ENCODE peak calls at places on chromosomes 3 and 15, in five cellular contexts. G, B, V, W and N are unnamed samples.

GRCh38 chr15:67382723-67383122 is 128.1 kb downstream of the IQCH start:
- DNase-seq in B (no peak), G (no peak), V (no peak), W (no peak), N (no peak)

GRCh38 chr3:100288288-100288894 is 27.6 kb downstream of the TBC1D23 start:
- DNase-seq in B (no peak), G (no peak), W (no peak), V (no peak), N (no peak)

GRCh38 chr3:31634485-31634884 is 101.8 kb downstream of the STT3B start:
- DNase-seq in B (no peak), G (no peak), V (peak; percentile 44), W (no peak), N (peak; percentile 81)

GRCh38 chr15:70826634-70827033 is 27.3 kb downstream of the LARP6 start:
- DNase-seq in B (no peak), W (no peak), G (no peak), V (peak; percentile 61), N (peak; percentile 78)

GRCh38 chr3:75294124-75294523 is 370.0 kb upstream of the FRG2C start:
- DNase-seq in W (peak; percentile 33), G (peak; percentile 57), V (peak; percentile 8), B (no peak), N (no peak)

GRCh38 chr3:38805765-38806386 is 10.1 kb downstream of the SCN10A start:
- DNase-seq in V (peak; percentile 60), B (no peak), G (peak; percentile 93), W (peak; percentile 84), N (no peak)

GRCh38 chr3:14425574-14426304 is 23.3 kb downstream of the SLC6A6 start:
- DNase-seq in V (no peak), W (no peak), B (peak; percentile 85), G (no peak), N (no peak)

GRCh38 chr3:56135941-56136340 is 332.3 kb downstream of the ERC2 start:
- DNase-seq in V (peak; percentile 75), G (no peak), W (no peak), B (no peak), N (no peak)

GRCh38 chr3:40912461-40912860 is 286.8 kb upstream of the CTNNB1 start:
- DNase-seq in G (no peak), V (no peak), B (no peak), W (no peak), N (no peak)

GRCh38 chr15:45442497-45443135 is 64.3 kb upstream of the GATM start:
- DNase-seq in B (no peak), V (peak; percentile 81), W (no peak), G (no peak), N (no peak)

GRCh38 chr3:153624310-153625030 is 462.4 kb downstream of the RAP2B start:
- DNase-seq in G (no peak), W (peak; percentile 26), V (no peak), B (no peak), N (no peak)

GRCh38 chr3:125431391-125431790 is 56.3 kb upstream of the ZNF148 start:
- DNase-seq in V (peak; percentile 32), B (no peak), W (no peak), G (no peak), N (no peak)

GRCh38 chr3:139514741-139515140 is 24.8 kb downstream of the RBP1 start:
- DNase-seq in W (no peak), B (no peak), G (no peak), V (no peak), N (no peak)

GRCh38 chr3:33401781-33402180 is 38.4 kb downstream of the UBP1 start:
- DNase-seq in B (no peak), G (no peak), W (no peak), V (peak; percentile 58), N (no peak)

GRCh38 chr3:124424396-124424795 is 305.9 kb upstream of the UMPS start:
- DNase-seq in B (no peak), W (no peak), G (no peak), V (no peak), N (no peak)

GRCh38 chr3:17742837-17743659 is 617 bp upstream of the TBC1D5 start:
- DNase-seq in W (no peak), G (no peak), B (no peak), V (no peak), N (peak; percentile 93)

GRCh38 chr3:8622873-8623725 is 21.5 kb downstream of the SSUH2 start:
- DNase-seq in W (peak; percentile 51), G (peak; percentile 88), V (peak; percentile 35), B (no peak), N (no peak)

GRCh38 chr15:57925650-57926049 is 139.9 kb downstream of the ALDH1A2 start:
- DNase-seq in W (no peak), V (no peak), B (no peak), G (no peak), N (no peak)

GRCh38 chr15:57924536-57924935 is 141.0 kb downstream of the ALDH1A2 start:
- DNase-seq in V (no peak), W (no peak), G (no peak), B (no peak), N (no peak)

GRCh38 chr15:57922780-57923179 is 142.7 kb downstream of the ALDH1A2 start:
- DNase-seq in B (peak; percentile 83), G (peak; percentile 76), W (no peak), V (no peak), N (no peak)

GRCh38 chr15:57923311-57923710 is 142.2 kb downstream of the ALDH1A2 start:
- DNase-seq in B (no peak), V (no peak), G (no peak), W (no peak), N (no peak)

DNA sequence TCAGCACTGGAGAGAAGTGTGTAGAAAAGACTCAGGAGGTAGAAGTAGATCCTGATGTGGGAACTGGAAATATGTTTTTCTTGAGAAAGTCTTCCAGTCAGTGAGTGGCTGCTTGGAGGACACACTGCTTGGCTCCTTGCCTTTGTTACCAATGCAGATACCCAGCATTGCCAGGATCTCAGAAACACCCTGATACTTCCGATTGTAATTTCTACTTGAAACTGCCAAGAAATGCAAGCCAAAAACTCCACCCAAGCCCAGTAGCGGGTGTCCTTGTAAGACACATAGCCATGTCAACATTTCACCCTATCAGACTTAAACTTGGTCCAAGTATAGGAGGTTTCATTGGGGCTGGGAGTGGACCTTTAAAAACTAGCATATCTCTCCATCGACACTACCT is 141.8 kb downstream of the ALDH1A2 start:
- DNase-seq in G (no peak), B (no peak), W (no peak), V (no peak), N (no peak)
- H3K4me3 ChIP-seq in G (no peak overlapping the region), B (no peak overlapping the region), W (no peak overlapping the region), V (no peak overlapping the region), N (no peak overlapping the region)

GRCh38 chr3:99171815-99172214 is 270.3 kb upstream of the DCBLD2 start:
- DNase-seq in W (no peak), B (no peak), V (no peak), G (no peak), N (no peak)

GRCh38 chr3:99176169-99176964 is 274.9 kb upstream of the DCBLD2 start:
- DNase-seq in B (no peak), V (no peak), G (no peak), W (no peak), N (no peak)

GRCh38 chr3:99175276-99175801 is 273.8 kb upstream of the DCBLD2 start:
- DNase-seq in G (no peak), B (no peak), W (no peak), V (no peak), N (no peak)

GRCh38 chr3:99170867-99171517 is 269.5 kb upstream of the DCBLD2 start:
- DNase-seq in W (no peak), B (no peak), G (no peak), V (no peak), N (no peak)

DNA sequence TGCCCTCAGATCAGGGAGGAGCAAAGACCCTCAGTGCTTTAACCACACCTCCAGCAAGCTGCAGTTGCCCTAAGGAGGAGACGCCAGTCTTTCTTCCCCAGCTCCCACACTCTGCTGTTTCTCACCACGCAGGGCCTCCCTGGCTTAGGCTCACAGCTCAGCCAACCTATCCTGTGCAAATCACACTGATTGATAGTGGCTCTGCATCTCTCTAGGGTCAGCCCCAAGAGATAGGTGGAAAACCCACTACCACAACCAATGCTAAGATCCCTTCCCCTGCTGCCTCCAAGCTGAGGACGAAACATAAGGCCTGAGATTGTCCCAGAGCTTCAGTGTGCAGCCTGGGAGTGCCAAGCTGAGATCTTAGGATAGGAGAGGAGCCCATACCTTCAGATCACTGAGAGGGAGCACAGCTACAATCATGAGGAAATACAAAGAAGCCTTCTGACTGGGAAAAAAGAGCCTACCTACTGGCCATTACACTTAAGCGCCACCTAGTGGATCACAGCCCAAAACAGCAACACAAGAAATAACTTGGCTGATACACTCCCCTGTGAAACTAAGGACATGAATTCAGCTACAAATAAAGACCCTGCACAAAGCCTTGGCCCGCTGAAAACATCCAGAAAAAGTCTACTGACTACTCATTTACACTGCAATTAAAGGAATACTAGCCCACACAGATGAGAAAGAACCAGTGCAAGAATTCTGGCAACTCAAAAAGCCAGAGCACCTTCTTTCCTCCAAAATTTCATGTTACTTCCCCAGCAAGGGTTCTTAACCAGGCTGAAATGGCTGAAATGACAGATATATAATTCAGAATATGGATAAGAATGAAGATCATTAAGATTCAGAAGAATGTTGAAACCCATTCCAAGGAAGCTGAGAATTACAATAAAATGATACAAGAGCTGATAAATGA is 271.5 kb upstream of the DCBLD2 start:
- DNase-seq in W (peak; percentile 63), V (peak; percentile 56), B (no peak), G (peak; percentile 70), N (no peak)
- TF ChIP-seq CTCF in W (peak; percentile 85), V (peak; percentile 87), B (peak; percentile 40), G (peak; percentile 87), N (peak; percentile 83)

GRCh38 chr3:16509721-16510619 is 3.5 kb downstream of the RFTN1 start:
- DNase-seq in V (no peak), G (peak; percentile 39), B (no peak), W (no peak), N (no peak)
- H3K36me3 ChIP-seq in V (no peaks in the 10 kb centered on the region), G (no peaks in the 10 kb centered on the region), B (no peaks in the 10 kb centered on the region), W (no peaks in the 10 kb centered on the region), N (no peaks in the 10 kb centered on the region)

GRCh38 chr15:55915876-55916567 is 77.4 kb downstream of the NEDD4 start:
- DNase-seq in B (no peak), V (peak; percentile 56), G (no peak), W (no peak), N (no peak)

GRCh38 chr15:55917881-55918296 is 75.5 kb downstream of the NEDD4 start:
- DNase-seq in V (peak; percentile 84), G (peak; percentile 35), B (no peak), W (peak; percentile 51), N (peak; percentile 70)

GRCh38 chr15:55914446-55914845 is 79.0 kb downstream of the NEDD4 start:
- DNase-seq in G (no peak), V (peak; percentile 32), B (no peak), W (no peak), N (no peak)

GRCh38 chr15:55915221-55915620 is 78.2 kb downstream of the NEDD4 start:
- DNase-seq in G (no peak), W (no peak), B (no peak), V (peak; percentile 46), N (no peak)

DNA sequence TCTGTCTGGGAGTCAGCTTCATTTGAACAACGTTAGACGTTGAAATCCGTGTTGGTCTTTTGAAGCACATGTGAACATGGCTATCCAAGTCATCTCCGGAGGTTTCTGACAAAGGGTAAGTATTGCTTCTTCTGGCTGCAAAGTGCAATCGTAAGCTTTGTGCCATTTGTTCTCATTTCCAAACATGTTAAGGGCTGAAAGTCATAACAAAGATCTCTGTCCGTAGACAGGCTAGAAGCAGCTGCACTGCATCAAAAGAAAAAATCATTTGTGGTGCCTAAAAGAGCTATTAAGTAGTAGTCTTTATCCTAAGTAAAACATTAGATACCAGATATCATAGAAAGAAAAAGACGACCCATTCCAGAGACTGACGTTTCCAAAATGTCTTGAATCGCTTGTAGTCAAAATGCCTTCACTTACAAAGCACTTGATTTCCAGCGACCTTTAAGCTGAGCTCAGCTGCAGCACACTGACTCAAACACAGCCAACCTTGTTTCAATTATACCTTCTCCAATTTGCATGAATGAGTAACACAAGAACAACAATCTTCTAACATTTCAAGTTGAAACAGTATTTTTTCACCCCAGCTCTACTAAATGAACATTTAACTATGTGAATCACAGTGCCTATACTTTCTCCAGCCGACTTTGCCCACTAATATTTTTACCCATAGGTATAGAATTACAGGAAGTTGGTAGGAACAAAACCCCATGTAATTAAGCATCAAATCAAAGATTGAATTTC is 76.6 kb downstream of the NEDD4 start:
- DNase-seq in G (peak; percentile 11), W (no peak), V (peak; percentile 90), B (no peak), N (peak; percentile 75)
- H3K4me3 ChIP-seq in G (no peak overlapping the region), W (no peak overlapping the region), V (peak overlapping the region; percentile 72), B (no peak overlapping the region), N (peak overlapping the region; percentile 26)